ENCODE peak calls at places on chromosomes 7 and 10, in nine cellular contexts. B is adrenal gland; Z is stomach; D is CD4-positive, alpha-beta memory T cell; U is neural progenitor cell; M is thyroid gland; E is SJSA1; V is iPS DF 6.9; O is ovary. A is an unnamed sample. For H3K4me1, the result is how much of the 10 kb centered on the place peaks cover.

GRCh38 chr7:73811760-73812168 is 19.0 kb upstream of the CLDN4 start:
- DNase-seq in B (peak), Z (peak), D (peak), U (peak), M (peak), E (peak), V (no peak), O (no peak), A (peak)

GRCh38 chr7:10022480-10022879 is 951.2 kb upstream of the PHF14 start:
- DNase-seq in B (no peak), Z (no peak), D (no peak), U (no peak), M (no peak), E (no peak), V (no peak), O (no peak), A (no peak)

GRCh38 chr10:77006836-77007511 is 630.6 kb downstream of the KCNMA1 start:
- DNase-seq in B (no peak), Z (no peak), D (no peak), U (no peak), M (no peak), E (no peak), V (no peak), O (no peak), A (no peak)

GRCh38 chr7:39838326-39838725 is 111.7 kb upstream of the CDK13 start:
- DNase-seq in B (peak), Z (no peak), D (no peak), U (no peak), M (no peak), E (no peak), V (no peak), O (peak), A (no peak)

GRCh38 chr7:24502135-24502488 is 71.1 kb upstream of the PALS2 start:
- DNase-seq in B (no peak), Z (no peak), D (no peak), U (no peak), M (no peak), E (no peak), V (no peak), O (no peak), A (no peak)

GRCh38 chr10:79241990-79242619 is 105.2 kb upstream of the PPIF start:
- DNase-seq in B (peak), Z (peak), D (no peak), U (peak), M (peak), E (no peak), V (no peak), O (peak), A (peak)

GRCh38 chr7:139092090-139092796 is 17.3 kb downstream of the ZC3HAV1 start:
- DNase-seq in B (no peak), Z (no peak), D (no peak), U (no peak), M (no peak), E (no peak), V (no peak), O (no peak), A (no peak)

GRCh38 chr7:126856691-126857291 is 395.9 kb downstream of the GRM8 start:
- DNase-seq in B (no peak), Z (no peak), D (no peak), U (peak), M (no peak), E (peak), V (no peak), O (no peak), A (no peak)

GRCh38 chr10:112919721-112920120 is 30.3 kb upstream of the TCF7L2 start:
- DNase-seq in B (no peak), Z (peak), D (no peak), U (no peak), M (no peak), E (peak), V (no peak), O (no peak), A (no peak)

GRCh38 chr7:64633401-64633800 is 32.5 kb upstream of the ZNF107 start:
- DNase-seq in B (no peak), Z (no peak), D (no peak), U (no peak), M (no peak), E (no peak), V (no peak), O (no peak), A (no peak)

GRCh38 chr7:91264924-91265681 is 870 bp downstream of the FZD1 start:
- DNase-seq in B (peak), Z (peak), D (no peak), U (peak), M (peak), E (peak), V (no peak), O (peak), A (no peak)

GRCh38 chr7:78039791-78040776 is 241.5 kb downstream of the PHTF2 start:
- DNase-seq in B (peak), Z (peak), D (peak), U (peak), M (no peak), E (no peak), V (peak), O (no peak), A (peak)

GRCh38 chr10:68364101-68364886 is 31.6 kb upstream of the PBLD start:
- DNase-seq in B (no peak), Z (no peak), D (no peak), U (no peak), M (no peak), E (no peak), V (no peak), O (no peak), A (no peak)

GRCh38 chr10:89219512-89220218 is 12.5 kb upstream of the CH25H start:
- DNase-seq in B (peak), Z (no peak), D (no peak), U (no peak), M (peak), E (no peak), V (no peak), O (no peak), A (no peak)

GRCh38 chr10:92121686-92122492 is 169.0 kb downstream of the CPEB3 start:
- DNase-seq in B (no peak), Z (no peak), D (no peak), U (no peak), M (no peak), E (no peak), V (no peak), O (no peak), A (no peak)

GRCh38 chr7:118324790-118325449 is 100.4 kb downstream of the ANKRD7 start:
- DNase-seq in B (no peak), Z (no peak), D (no peak), U (peak), M (no peak), E (no peak), V (no peak), O (no peak), A (no peak)

GRCh38 chr7:136523581-136523980 is 344.9 kb upstream of the CHRM2 start:
- DNase-seq in B (no peak), Z (no peak), D (no peak), U (no peak), M (no peak), E (no peak), V (no peak), O (no peak), A (no peak)

GRCh38 chr10:88064608-88065383 is 201.4 kb downstream of the PTEN start:
- DNase-seq in B (peak), Z (peak), D (peak), U (no peak), M (peak), E (no peak), V (no peak), O (no peak), A (no peak)

GRCh38 chr10:32971536-32972091 is 13.6 kb upstream of the ITGB1 start:
- DNase-seq in B (no peak), Z (peak), D (no peak), U (no peak), M (peak), E (no peak), V (no peak), O (no peak), A (no peak)

GRCh38 chr7:104296266-104296665 is 32.1 kb upstream of the LHFPL3 start:
- DNase-seq in B (no peak), Z (no peak), D (no peak), U (no peak), M (no peak), E (no peak), V (no peak), O (no peak), A (no peak)

GRCh38 chr10:34251177-34251576 is 563.9 kb downstream of the PARD3 start:
- DNase-seq in B (no peak), Z (no peak), D (no peak), U (no peak), M (no peak), E (no peak), V (no peak), O (no peak), A (no peak)

GRCh38 chr7:16422100-16422430 is 727 bp upstream of the CRPPA start:
- DNase-seq in B (no peak), Z (no peak), D (no peak), U (no peak), M (no peak), E (peak), V (no peak), O (no peak), A (no peak)

GRCh38 chr10:43869669-43870322 is 221.1 kb upstream of the ZNF32 start:
- DNase-seq in B (no peak), Z (no peak), D (no peak), U (no peak), M (no peak), E (no peak), V (no peak), O (no peak), A (no peak)

GRCh38 chr10:70139151-70139996 is 6.7 kb upstream of the AIFM2 start:
- DNase-seq in B (no peak), Z (peak), D (no peak), U (no peak), M (no peak), E (no peak), V (no peak), O (no peak), A (no peak)

GRCh38 chr7:137731436-137731835 is 115.3 kb downstream of the DGKI start:
- DNase-seq in B (no peak), Z (no peak), D (no peak), U (no peak), M (no peak), E (no peak), V (no peak), O (no peak), A (no peak)

GRCh38 chr7:155962191-155962967 is 150.1 kb upstream of the SHH start:
- DNase-seq in B (no peak), Z (peak), D (no peak), U (no peak), M (no peak), E (peak), V (no peak), O (no peak), A (no peak)

GRCh38 chr10:30705625-30706149 is 76.1 kb upstream of the LYZL2 start:
- DNase-seq in B (no peak), Z (no peak), D (no peak), U (no peak), M (no peak), E (no peak), V (no peak), O (no peak), A (no peak)

GRCh38 chr10:119388849-119389345 is 153.6 kb downstream of the RGS10 start:
- DNase-seq in B (no peak), Z (no peak), D (no peak), U (no peak), M (no peak), E (no peak), V (no peak), O (no peak), A (no peak)

GRCh38 chr7:118183254-118183585 is 744 bp upstream of the LSM8 start:
- DNase-seq in B (peak), Z (no peak), D (no peak), U (no peak), M (peak), E (no peak), V (no peak), O (no peak), A (no peak)

GRCh38 chr7:42197391-42197790 is 39.6 kb downstream of the GLI3 start:
- DNase-seq in B (no peak), Z (no peak), D (no peak), U (peak), M (no peak), E (no peak), V (no peak), O (peak), A (no peak)

GRCh38 chr10:6009159-6009558 is 31.8 kb upstream of the IL15RA start:
- DNase-seq in B (no peak), Z (no peak), D (no peak), U (no peak), M (no peak), E (no peak), V (no peak), O (no peak), A (no peak)

GRCh38 chr10:48543445-48543844 is 61.4 kb downstream of the ARHGAP22 start:
- DNase-seq in B (no peak), Z (no peak), D (no peak), U (no peak), M (no peak), E (no peak), V (no peak), O (no peak), A (no peak)

GRCh38 chr10:48536916-48537890 is 67.7 kb downstream of the ARHGAP22 start:
- DNase-seq in B (no peak), Z (peak), D (no peak), U (no peak), M (peak), E (no peak), V (no peak), O (no peak), A (no peak)

GRCh38 chr10:48538611-48539010 is 66.3 kb downstream of the ARHGAP22 start:
- DNase-seq in B (no peak), Z (no peak), D (no peak), U (no peak), M (no peak), E (no peak), V (no peak), O (no peak), A (no peak)

GRCh38 chr10:48542471-48543210 is 62.2 kb downstream of the ARHGAP22 start:
- DNase-seq in B (no peak), Z (peak), D (no peak), U (no peak), M (peak), E (no peak), V (no peak), O (no peak), A (no peak)

GRCh38 chr10:48541144-48541795 is 63.6 kb downstream of the ARHGAP22 start:
- DNase-seq in B (no peak), Z (peak), D (no peak), U (no peak), M (no peak), E (no peak), V (no peak), O (no peak), A (no peak)
- H3K4me1 ChIP-seq in B (under half), Z (under half), D (under half), U (under half), M (under half), E (under half), V (under half), O (under half), A (under half)

GRCh38 chr7:154791611-154792010 is 211.3 kb downstream of the PAXIP1 start:
- DNase-seq in B (no peak), Z (no peak), D (no peak), U (no peak), M (no peak), E (no peak), V (no peak), O (no peak), A (no peak)
- H3K4me1 ChIP-seq in B (under half), Z (under half), D (under half), U (under half), M (under half), E (under half), V (under half), O (under half), A (under half)

DNA sequence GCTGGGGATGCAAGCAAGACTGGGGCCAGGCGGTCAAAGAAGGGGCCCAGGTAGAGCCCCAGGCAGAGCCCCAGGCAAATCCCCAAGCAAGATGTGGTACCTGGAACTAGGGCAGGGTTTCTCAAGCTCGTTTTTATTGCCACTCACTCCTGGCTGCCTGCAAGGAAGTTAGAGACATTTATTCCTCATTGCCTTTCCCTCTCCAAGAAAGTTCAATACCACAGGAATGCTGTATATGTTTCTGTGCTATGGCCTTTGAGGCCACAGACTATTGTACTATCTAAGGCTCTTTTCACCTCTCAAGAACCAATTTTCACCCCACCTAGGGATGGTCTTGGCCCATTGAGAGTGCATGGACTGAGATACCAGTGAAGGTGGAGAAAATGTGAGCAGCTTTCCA is 71.3 kb downstream of the TACC2 start:
- DNase-seq in B (no peak), Z (no peak), D (no peak), U (no peak), M (no peak), E (peak), V (no peak), O (no peak), A (no peak)
- H3K4me1 ChIP-seq in B (under half), Z (under half), D (under half), U (under half), M (under half), E (under half), V (under half), O (under half), A (under half)

GRCh38 chr10:102235991-102236390 is 5.3 kb downstream of the PITX3 start:
- DNase-seq in B (no peak), Z (no peak), D (no peak), U (no peak), M (no peak), E (no peak), V (no peak), O (no peak), A (no peak)

GRCh38 chr10:102237711-102238252 is 3.5 kb downstream of the PITX3 start:
- DNase-seq in B (no peak), Z (no peak), D (no peak), U (no peak), M (no peak), E (no peak), V (no peak), O (no peak), A (no peak)

GRCh38 chr10:102233997-102234396 is 7.3 kb downstream of the PITX3 start:
- DNase-seq in B (no peak), Z (no peak), D (no peak), U (no peak), M (no peak), E (no peak), V (no peak), O (no peak), A (no peak)

GRCh38 chr10:102235598-102235920 is 5.8 kb downstream of the PITX3 start:
- DNase-seq in B (no peak), Z (no peak), D (no peak), U (no peak), M (no peak), E (peak), V (no peak), O (no peak), A (no peak)

GRCh38 chr10:102234866-102235597 is 6.3 kb downstream of the PITX3 start:
- DNase-seq in B (no peak), Z (no peak), D (no peak), U (no peak), M (no peak), E (no peak), V (no peak), O (no peak), A (no peak)
- H3K4me1 ChIP-seq in B (under half), Z (under half), D (under half), U (under half), M (under half), E (under half), V (under half), O (under half), A (under half)

GRCh38 chr7:105802611-105803520 is 73.5 kb downstream of the ATXN7L1 start:
- DNase-seq in B (no peak), Z (no peak), D (no peak), U (no peak), M (peak), E (no peak), V (no peak), O (no peak), A (no peak)

GRCh38 chr7:105799677-105800076 is 76.7 kb downstream of the ATXN7L1 start:
- DNase-seq in B (no peak), Z (no peak), D (no peak), U (no peak), M (no peak), E (no peak), V (no peak), O (no peak), A (no peak)

GRCh38 chr7:105799006-105799405 is 77.4 kb downstream of the ATXN7L1 start:
- DNase-seq in B (no peak), Z (no peak), D (no peak), U (peak), M (no peak), E (no peak), V (no peak), O (no peak), A (no peak)

GRCh38 chr7:105800849-105801534 is 75.4 kb downstream of the ATXN7L1 start:
- DNase-seq in B (no peak), Z (no peak), D (no peak), U (no peak), M (no peak), E (no peak), V (no peak), O (no peak), A (no peak)

DNA sequence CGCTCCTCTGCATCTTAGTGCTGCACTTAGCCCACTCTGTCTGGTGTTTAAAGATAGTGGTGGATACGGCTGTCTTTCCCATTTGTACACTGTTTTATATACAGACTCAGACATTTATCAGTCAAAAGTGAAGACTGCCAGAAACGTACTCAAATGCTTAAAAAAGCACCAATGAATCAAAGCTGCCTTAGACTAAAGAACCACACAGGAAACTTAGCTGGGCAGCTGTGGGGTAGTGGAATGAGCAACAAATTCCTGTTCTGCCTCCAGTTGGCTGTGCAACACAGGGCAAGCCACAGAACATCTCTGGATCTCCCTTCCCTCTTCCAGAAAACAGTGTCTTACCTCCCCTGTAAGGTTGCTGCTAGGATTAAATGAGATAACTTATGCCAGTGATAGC is 76.0 kb downstream of the ATXN7L1 start:
- DNase-seq in B (no peak), Z (no peak), D (no peak), U (no peak), M (no peak), E (no peak), V (no peak), O (no peak), A (no peak)
- H3K4me1 ChIP-seq in B (under half), Z (half or more), D (under half), U (under half), M (under half), E (under half), V (under half), O (under half), A (under half)

GRCh38 chr10:62113680-62114079 is 155.0 kb downstream of the RTKN2 start:
- DNase-seq in B (no peak), Z (no peak), D (no peak), U (no peak), M (no peak), E (no peak), V (no peak), O (no peak), A (no peak)

GRCh38 chr10:62115321-62115720 is 153.3 kb downstream of the RTKN2 start:
- DNase-seq in B (no peak), Z (no peak), D (no peak), U (no peak), M (no peak), E (no peak), V (no peak), O (no peak), A (no peak)

GRCh38 chr10:62112963-62113362 is 155.7 kb downstream of the RTKN2 start:
- DNase-seq in B (no peak), Z (no peak), D (no peak), U (no peak), M (no peak), E (no peak), V (no peak), O (no peak), A (no peak)

GRCh38 chr10:62109532-62110293 is 158.9 kb downstream of the RTKN2 start:
- DNase-seq in B (no peak), Z (no peak), D (no peak), U (no peak), M (no peak), E (no peak), V (no peak), O (no peak), A (no peak)

DNA sequence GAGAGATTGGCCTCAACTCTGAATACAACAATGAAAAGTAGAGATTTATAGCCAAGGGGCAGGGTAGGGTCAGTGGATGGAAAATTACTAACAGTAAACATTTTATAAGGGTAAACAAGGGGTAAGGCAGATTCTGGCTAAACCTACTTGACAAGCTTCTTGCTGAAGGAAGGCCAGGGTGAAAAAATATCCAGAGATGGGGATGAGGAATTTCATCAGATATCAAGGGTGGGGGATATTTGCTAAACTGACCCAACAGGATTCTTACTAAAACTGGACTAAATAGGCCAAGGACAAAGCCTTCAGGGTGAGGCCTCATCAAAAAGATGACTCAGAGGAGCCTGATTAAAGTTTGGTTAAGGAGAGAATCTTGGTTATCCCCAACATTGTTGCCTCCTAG is 156.3 kb downstream of the RTKN2 start:
- DNase-seq in B (no peak), Z (no peak), D (no peak), U (no peak), M (no peak), E (peak), V (no peak), O (no peak), A (no peak)
- H3K4me1 ChIP-seq in B (under half), Z (under half), D (under half), U (under half), M (under half), E (under half), V (under half), O (under half), A (under half)